ENCODE peak calls at places on chromosomes 11 and 22, in six cellular contexts. I, V, F, Y, U and J are unnamed samples.

GRCh38 chr11:24511518-24511917 is 14.7 kb downstream of the LUZP2 start:
- DNase-seq in I (no peak), V (no peak), F (no peak), Y (no peak), U (no peak), J (no peak)

GRCh38 chr11:8671242-8671641 is 11.2 kb downstream of the TRIM66 start:
- DNase-seq in I (no peak), V (no peak), F (no peak), Y (peak), U (no peak), J (peak)

GRCh38 chr11:47590026-47590861 is 3.8 kb downstream of the FAM180B start:
- DNase-seq in I (no peak), V (no peak), F (no peak), Y (no peak), U (no peak), J (no peak)

GRCh38 chr11:24661313-24661712 is 164.5 kb downstream of the LUZP2 start:
- DNase-seq in I (no peak), V (no peak), F (no peak), Y (no peak), U (no peak), J (no peak)

GRCh38 chr22:48711669-48712068 is 1116.0 kb downstream of the BRD1 start:
- DNase-seq in I (no peak), V (no peak), F (no peak), Y (peak), U (no peak), J (no peak)

GRCh38 chr11:7655253-7656217 is 17.8 kb downstream of the CYB5R2 start:
- DNase-seq in I (no peak), V (no peak), F (no peak), Y (no peak), U (no peak), J (no peak)

GRCh38 chr11:105398636-105399035 is 211.2 kb upstream of the GRIA4 start:
- DNase-seq in I (no peak), V (no peak), F (no peak), Y (no peak), U (no peak), J (no peak)

GRCh38 chr22:21998595-21999247 is 16.1 kb upstream of the TOP3B start:
- DNase-seq in I (no peak), V (no peak), F (no peak), Y (no peak), U (no peak), J (no peak)

GRCh38 chr11:21474529-21474928 is 718.4 kb upstream of the ANO5 start:
- DNase-seq in I (no peak), V (no peak), F (no peak), Y (no peak), U (no peak), J (no peak)

GRCh38 chr22:23823331-23823791 is 15.4 kb downstream of the DERL3 start:
- DNase-seq in I (no peak), V (no peak), F (no peak), Y (peak), U (no peak), J (no peak)

GRCh38 chr22:19875061-19875530 is 20.4 kb upstream of the GNB1L start:
- DNase-seq in I (no peak), V (peak), F (peak), Y (peak), U (no peak), J (no peak)

GRCh38 chr11:130178441-130178971 is 18.9 kb downstream of the ST14 start:
- DNase-seq in I (no peak), V (no peak), F (no peak), Y (no peak), U (no peak), J (peak)

GRCh38 chr22:25403284-25403606 is 161.2 kb upstream of the GRK3 start:
- DNase-seq in I (no peak), V (no peak), F (no peak), Y (no peak), U (no peak), J (no peak)

GRCh38 chr11:70354629-70355028 is 43.7 kb upstream of the CTTN start:
- DNase-seq in I (no peak), V (no peak), F (no peak), Y (no peak), U (no peak), J (no peak)

GRCh38 chr22:49418943-49419342 is 408.7 kb downstream of the BRD1 start:
- DNase-seq in I (no peak), V (no peak), F (no peak), Y (no peak), U (no peak), J (no peak)

GRCh38 chr11:75475767-75476650 is 43.0 kb upstream of the KLHL35 start:
- DNase-seq in I (no peak), V (no peak), F (no peak), Y (no peak), U (no peak), J (peak)

GRCh38 chr11:58573451-58574104 is 2.1 kb downstream of the LPXN start:
- DNase-seq in I (no peak), V (no peak), F (peak), Y (peak), U (peak), J (no peak)

GRCh38 chr11:8209208-8209807 is 40.5 kb upstream of the RIC3 start:
- DNase-seq in I (no peak), V (no peak), F (no peak), Y (no peak), U (no peak), J (no peak)

GRCh38 chr11:33608386-33608785 is 92.2 kb downstream of the C11orf91 start:
- DNase-seq in I (no peak), V (no peak), F (no peak), Y (no peak), U (no peak), J (no peak)

GRCh38 chr11:27460571-27460970 is 12.0 kb downstream of the LGR4 start:
- DNase-seq in I (no peak), V (no peak), F (no peak), Y (no peak), U (no peak), J (no peak)

GRCh38 chr22:36816635-36817428 is at the start of gene PVALB:
- DNase-seq in I (no peak), V (no peak), F (no peak), Y (no peak), U (no peak), J (no peak)

GRCh38 chr11:85627998-85628770 is at the start of gene TMEM126B:
- DNase-seq in I (peak), V (peak), F (peak), Y (peak), U (peak), J (peak)
- TF ChIP-seq POLR2A in I (peak), V (peak), F (peak), Y (peak), U (peak), J (peak)

GRCh38 chr11:68659158-68659921 is 25.0 kb upstream of the GAL start:
- DNase-seq in I (no peak), V (peak), F (peak), Y (peak), U (no peak), J (peak)
- TF ChIP-seq POLR2AphosphoS5 in I (no peak), V (peak), F (no peak), Y (no peak), U (no peak), J (no peak)

GRCh38 chr11:88618716-88619462 is 281.4 kb upstream of the CTSC start:
- DNase-seq in I (no peak), V (no peak), F (no peak), Y (no peak), U (no peak), J (no peak)
- TF ChIP-seq CTCF in I (no peak), V (no peak), F (no peak), Y (no peak), U (no peak), J (no peak)

GRCh38 chr11:65976216-65977176 is 15.0 kb downstream of the SART1 start:
- DNase-seq in I (no peak), V (no peak), F (no peak), Y (no peak), U (no peak), J (no peak)

GRCh38 chr11:65979261-65979759 is 17.8 kb downstream of the SART1 start:
- DNase-seq in I (no peak), V (no peak), F (no peak), Y (no peak), U (no peak), J (no peak)

GRCh38 chr11:65981101-65981740 is 19.7 kb downstream of the SART1 start:
- DNase-seq in I (no peak), V (no peak), F (no peak), Y (peak), U (no peak), J (no peak)

GRCh38 chr11:65977621-65978390 is 16.3 kb downstream of the SART1 start:
- DNase-seq in I (no peak), V (no peak), F (no peak), Y (no peak), U (no peak), J (no peak)

DNA sequence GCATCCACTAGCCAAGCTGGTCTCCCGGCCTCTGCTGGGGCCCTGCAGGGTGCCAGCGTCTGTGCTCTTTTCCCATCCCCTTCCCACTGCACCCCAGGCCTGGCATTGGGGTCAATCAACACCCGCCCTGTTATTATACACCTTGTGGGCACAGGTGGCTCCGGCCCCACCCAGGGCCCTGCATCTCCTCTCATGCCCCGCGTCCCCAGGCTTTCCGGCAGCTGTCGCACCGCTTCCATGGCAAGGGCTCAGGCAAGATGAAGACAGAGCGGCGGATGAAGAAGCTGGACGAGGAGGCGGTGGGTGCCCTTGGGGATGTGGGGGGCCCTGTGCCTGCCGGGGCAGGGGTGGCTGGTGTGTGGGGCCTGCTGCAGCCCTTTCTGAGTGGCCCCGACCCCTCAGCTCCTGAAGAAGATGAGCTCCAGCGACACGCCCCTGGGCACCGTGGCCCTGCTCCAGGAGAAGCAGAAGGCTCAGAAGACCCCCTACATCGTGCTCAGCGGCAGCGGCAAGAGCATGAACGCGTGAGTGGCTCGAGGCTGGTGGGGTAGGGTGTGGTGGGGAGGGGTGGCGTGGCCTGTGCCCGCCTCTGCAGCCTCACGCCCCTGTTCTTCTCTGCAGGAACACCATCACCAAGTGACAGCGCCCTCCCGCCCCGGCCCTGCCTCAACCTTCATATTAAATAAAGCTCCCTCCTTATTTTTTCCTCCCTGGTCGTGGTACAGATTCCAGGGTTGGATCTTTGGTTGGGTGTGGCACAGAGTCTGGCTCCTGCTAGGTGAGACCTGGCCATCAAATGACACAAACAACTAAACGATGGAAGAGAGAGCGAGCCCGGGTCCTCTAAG is 17.1 kb downstream of the SART1 start:
- DNase-seq in I (no peak), V (no peak), F (no peak), Y (no peak), U (no peak), J (no peak)
- TF ChIP-seq POLR2A in I (no peak), V (no peak), F (no peak), Y (no peak), U (no peak), J (no peak)

GRCh38 chr22:29702025-29702930 is 17.5 kb upstream of the CABP7 start:
- DNase-seq in I (no peak), V (no peak), F (no peak), Y (no peak), U (no peak), J (peak)
- TF ChIP-seq POLR2AphosphoS5 in I (no peak), V (no peak), F (no peak), Y (no peak), U (no peak), J (no peak)